ENCODE peak calls at places on chromosomes 4 and X, in five cellular contexts. S, Y, T, K and A are unnamed samples. For H3K9me3 and H3K36me3, the result is how much of the 10 kb centered on the place peaks cover.

GRCh38 chrX:41478397-41478911 is 31.3 kb downstream of the NYX start:
- DNase-seq in S (no peak), K (no peak), T (no peak), Y (no peak), A (no peak)

GRCh38 chrX:53281321-53281822 is at the start of gene IQSEC2:
- DNase-seq in K (peak), Y (peak), T (peak), S (peak), A (peak)

GRCh38 chr4:98447648-98448047 is 186.5 kb downstream of the RAP1GDS1 start:
- DNase-seq in K (no peak), Y (no peak), S (no peak), T (no peak), A (no peak)

GRCh38 chrX:17964871-17965270 is 103.8 kb upstream of the RAI2 start:
- DNase-seq in S (no peak), K (no peak), T (no peak), Y (no peak), A (no peak)

GRCh38 chrX:25344191-25344936 is 328.6 kb upstream of the ARX start:
- DNase-seq in K (no peak), S (no peak), Y (no peak), T (no peak), A (no peak)

GRCh38 chr4:26325191-26325590 is 4.4 kb downstream of the RBPJ start:
- DNase-seq in K (no peak), T (no peak), Y (no peak), S (no peak), A (no peak)

GRCh38 chr4:184457530-184458249 is 16.7 kb downstream of the IRF2 start:
- DNase-seq in S (no peak), K (no peak), Y (no peak), T (no peak), A (peak)

GRCh38 chr4:99136329-99136728 is 7.8 kb downstream of the ADH4 start:
- DNase-seq in S (no peak), K (no peak), Y (no peak), T (no peak), A (no peak)

GRCh38 chr4:90403781-90404180 is 276.6 kb downstream of the CCSER1 start:
- DNase-seq in S (no peak), T (no peak), Y (no peak), K (no peak), A (no peak)

GRCh38 chrX:118637997-118638396 is 89.4 kb upstream of the IL13RA1 start:
- DNase-seq in T (no peak), S (no peak), Y (no peak), K (no peak), A (no peak)

GRCh38 chr4:54499308-54500074 is 158.3 kb upstream of the KIT start:
- DNase-seq in Y (no peak), S (no peak), K (no peak), T (no peak), A (peak)

GRCh38 chr4:35835893-35836292 is 408.4 kb downstream of the ARAP2 start:
- DNase-seq in S (no peak), Y (no peak), K (no peak), T (no peak), A (no peak)

GRCh38 chr4:185033950-185034349 is 15.7 kb downstream of the HELT start:
- DNase-seq in K (no peak), S (no peak), Y (no peak), T (no peak), A (no peak)

GRCh38 chr4:69760455-69760854 is at the start of gene SULT1B1:
- DNase-seq in T (no peak), K (no peak), S (no peak), Y (no peak), A (peak)

GRCh38 chr4:155407480-155407879 is 30.7 kb upstream of the MAP9 start:
- DNase-seq in T (no peak), K (no peak), Y (no peak), S (no peak), A (no peak)

GRCh38 chrX:25049347-25049746 is 33.6 kb upstream of the ARX start:
- DNase-seq in S (no peak), T (no peak), K (no peak), Y (no peak), A (no peak)

GRCh38 chr4:38111024-38111423 is 150.8 kb downstream of the PTTG2 start:
- DNase-seq in S (no peak), Y (no peak), T (no peak), K (no peak), A (no peak)

GRCh38 chr4:157741642-157742041 is 431.2 kb downstream of the GASK1B start:
- DNase-seq in K (no peak), S (no peak), T (no peak), Y (no peak), A (no peak)

GRCh38 chrX:6813836-6814370 is 279.0 kb upstream of the VCX3A start:
- DNase-seq in T (no peak), K (no peak), S (no peak), Y (no peak), A (no peak)

GRCh38 chrX:108312938-108313337 is 125.3 kb downstream of the COL4A6 start:
- DNase-seq in K (no peak), S (peak), T (peak), Y (no peak), A (peak)

GRCh38 chr4:54660591-54660990 is 2.8 kb downstream of the KIT start:
- DNase-seq in S (no peak), T (no peak), K (no peak), Y (no peak), A (no peak)

GRCh38 chr4:139734201-139734874 is 68.7 kb downstream of the MGST2 start:
- DNase-seq in Y (no peak), K (no peak), S (no peak), T (no peak), A (no peak)

GRCh38 chr4:86498560-86499166 is 95.5 kb upstream of the PTPN13 start:
- DNase-seq in K (no peak), S (peak), T (no peak), Y (no peak), A (no peak)

GRCh38 chr4:37434469-37434868 is 189.9 kb downstream of the NWD2 start:
- DNase-seq in K (no peak), T (no peak), S (no peak), Y (no peak), A (no peak)

GRCh38 chrX:48665991-48666390 is 17.6 kb upstream of the WAS start:
- DNase-seq in T (no peak), Y (no peak), S (no peak), K (no peak), A (peak)

GRCh38 chrX:53320543-53321215 is 39.3 kb upstream of the IQSEC2 start:
- DNase-seq in T (no peak), Y (peak), K (no peak), S (no peak), A (no peak)

GRCh38 chr4:101304916-101305315 is 42.4 kb downstream of the PPP3CA start:
- DNase-seq in T (peak), K (no peak), Y (no peak), S (no peak), A (no peak)
- H3K4me3 ChIP-seq in T (no peak), K (no peak), Y (no peak), S (no peak), A (no peak)

GRCh38 chr4:384311-385010 is 46.8 kb downstream of the ZNF141 start:
- DNase-seq in K (no peak), T (no peak), Y (no peak), S (no peak), A (no peak)
- H3K9me3 ChIP-seq in K (half or more), T (under half), Y (under half), S (half or more), A (under half)

GRCh38 chr4:39312821-39313220 is 53.3 kb downstream of the RFC1 start:
- DNase-seq in K (no peak), Y (no peak), T (no peak), S (no peak), A (no peak)
- H3K36me3 ChIP-seq in K (under half), Y (under half), T (under half), S (half or more), A (under half)

DNA sequence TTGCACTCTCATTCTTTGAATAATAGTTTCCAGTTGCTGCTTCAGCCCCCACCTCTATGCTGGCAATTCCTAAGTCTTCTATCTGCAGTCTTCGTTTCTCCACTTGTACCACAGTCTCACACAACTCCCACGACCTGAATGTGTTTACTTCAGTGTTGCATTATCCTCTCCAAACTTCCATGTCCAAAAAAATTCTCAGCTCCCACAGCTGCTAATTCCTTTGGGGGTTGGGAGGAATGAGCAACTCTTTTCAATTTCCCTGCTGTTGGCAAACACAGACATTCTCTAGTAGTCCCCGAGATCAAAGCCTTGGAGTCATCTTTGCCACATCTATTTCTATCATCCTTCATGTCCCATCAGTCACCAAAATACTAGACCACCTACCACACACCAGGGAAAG is 14.4 kb upstream of the CDS1 start:
- DNase-seq in T (no peak), Y (no peak), S (no peak), K (no peak), A (no peak)
- H3K4me3 ChIP-seq in T (no peak), Y (no peak), S (no peak), K (no peak), A (no peak)

GRCh38 chr4:11286533-11286932 is 142.2 kb downstream of the HS3ST1 start:
- DNase-seq in S (no peak), K (no peak), Y (no peak), T (no peak), A (no peak)
- H3K9me3 ChIP-seq in S (under half), K (under half), Y (under half), T (under half), A (under half)

DNA sequence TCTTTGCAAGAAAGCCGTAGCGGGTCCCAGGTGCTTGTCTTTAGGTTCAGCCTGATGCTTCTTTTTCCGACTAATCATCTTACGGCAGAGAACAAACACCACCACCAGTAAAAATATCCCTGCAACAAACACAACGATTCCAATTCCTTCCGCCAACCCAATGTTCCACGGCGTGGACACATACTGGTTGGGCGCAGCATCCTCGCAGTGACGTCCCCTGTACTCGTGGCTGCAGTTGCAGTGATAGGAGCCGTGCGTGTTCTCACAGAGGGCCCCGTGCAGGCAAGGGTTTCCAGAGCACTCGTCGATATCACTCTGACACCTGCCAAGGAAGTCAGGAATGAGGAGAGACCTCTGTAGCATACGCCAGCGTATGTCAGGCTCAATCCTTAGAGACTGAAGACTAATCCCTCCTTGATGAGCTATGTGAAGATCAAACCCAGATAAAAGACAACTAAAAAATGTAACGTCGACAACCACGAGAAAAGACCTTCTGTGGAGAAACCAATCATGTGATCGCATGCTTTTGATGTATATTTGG is 41.6 kb upstream of the MTNR1A start:
- DNase-seq in K (no peak), S (no peak), Y (no peak), T (no peak), A (no peak)
- H3K36me3 ChIP-seq in K (half or more), S (half or more), Y (under half), T (half or more), A (under half)

GRCh38 chrX:13000311-13000811 is 25.5 kb downstream of the TMSB4X start:
- DNase-seq in K (no peak), Y (no peak), S (no peak), T (no peak), A (no peak)
- H3K4me3 ChIP-seq in K (peak), Y (no peak), S (no peak), T (no peak), A (no peak)